ENCODE peak calls at places on chromosomes 11 and 22, in five cellular contexts. Q is GM12878, X is GM23338, S is HepG2, R is K562. A is an unnamed sample.
A peak's percentile ranks its signal among the peaks of the same experiment; 100 is the strongest.

GRCh38 chr11:86193297-86194095 is 51.1 kb upstream of the EED start:
- DNase-seq in Q (peak; percentile 78), X (peak; percentile 94), S (peak; percentile 76), R (peak; percentile 88), A (peak; percentile 33)

GRCh38 chr11:27228232-27228631 is 134.8 kb downstream of the CCDC34 start:
- DNase-seq in Q (no peak), X (no peak), S (no peak), R (no peak), A (no peak)

GRCh38 chr22:17419348-17419747 is 50.1 kb downstream of the CECR2 start:
- DNase-seq in Q (no peak), X (no peak), S (no peak), R (no peak), A (no peak)

GRCh38 chr11:57213282-57214086 is 23.6 kb downstream of the APLNR start:
- DNase-seq in Q (no peak), X (peak; percentile 85), S (no peak), R (no peak), A (peak; percentile 65)

GRCh38 chr11:76394411-76394810 is 13.3 kb downstream of the GVQW3 start:
- DNase-seq in Q (no peak), X (no peak), S (no peak), R (no peak), A (no peak)

GRCh38 chr11:8531312-8531711 is 62.7 kb downstream of the STK33 start:
- DNase-seq in Q (no peak), X (peak; percentile 21), S (no peak), R (no peak), A (no peak)

GRCh38 chr11:23932485-23932898 is 564.4 kb upstream of the LUZP2 start:
- DNase-seq in Q (no peak), X (no peak), S (no peak), R (no peak), A (no peak)

GRCh38 chr11:127890026-127890611 is 697.2 kb downstream of the ETS1 start:
- DNase-seq in Q (no peak), X (no peak), S (no peak), R (no peak), A (no peak)

GRCh38 chr11:60280412-60280811 is at the start of gene MS4A4A:
- DNase-seq in Q (no peak), X (no peak), S (no peak), R (no peak), A (no peak)

GRCh38 chr22:18024276-18024939 is at the start of gene MICAL3:
- DNase-seq in Q (no peak), X (peak; percentile 57), S (no peak), R (peak; percentile 68), A (peak; percentile 74)

GRCh38 chr11:65648997-65649491 is 11.1 kb downstream of the SIPA1 start:
- DNase-seq in Q (no peak), X (no peak), S (no peak), R (no peak), A (no peak)

GRCh38 chr11:17208257-17208999 is 642 bp upstream of the PIK3C2A start:
- DNase-seq in Q (no peak), X (peak; percentile 90), S (peak; percentile 87), R (no peak), A (no peak)

GRCh38 chr11:44607324-44607962 is 42.0 kb downstream of the CD82 start:
- DNase-seq in Q (no peak), X (no peak), S (no peak), R (no peak), A (no peak)

GRCh38 chr11:23112987-23113886 is 253.0 kb upstream of the CCDC179 start:
- DNase-seq in Q (no peak), X (peak; percentile 79), S (peak; percentile 69), R (no peak), A (peak; percentile 52)

GRCh38 chr11:73883856-73884255 is 7.1 kb downstream of the PAAF1 start:
- DNase-seq in Q (no peak), X (no peak), S (no peak), R (no peak), A (no peak)

GRCh38 chr11:17543041-17543440 is 1.2 kb downstream of the USH1C start:
- DNase-seq in Q (no peak), X (no peak), S (no peak), R (no peak), A (no peak)

GRCh38 chr11:20035701-20036601 is 124.3 kb downstream of the DBX1 start:
- DNase-seq in Q (no peak), X (no peak), S (peak; percentile 91), R (no peak), A (no peak)

GRCh38 chr22:32796865-32797573 is 4.5 kb upstream of the TIMP3 start:
- DNase-seq in Q (no peak), X (peak; percentile 79), S (peak; percentile 44), R (peak; percentile 65), A (peak; percentile 84)

GRCh38 chr11:119622454-119623143 is 106.4 kb downstream of the NECTIN1 start:
- DNase-seq in Q (no peak), X (no peak), S (no peak), R (no peak), A (no peak)

GRCh38 chr11:48093795-48094642 is 113.7 kb downstream of the PTPRJ start:
- DNase-seq in Q (no peak), X (no peak), S (peak; percentile 77), R (no peak), A (peak; percentile 8)

GRCh38 chr11:117733311-117733710 is 63.7 kb downstream of the DSCAML1 start:
- DNase-seq in Q (no peak), X (no peak), S (no peak), R (no peak), A (no peak)

GRCh38 chr11:36371161-36371560 is 75.1 kb downstream of the PRR5L start:
- DNase-seq in Q (no peak), X (no peak), S (no peak), R (no peak), A (no peak)

GRCh38 chr22:45334068-45334467 is 24.3 kb downstream of the FAM118A start:
- DNase-seq in Q (no peak), X (no peak), S (no peak), R (no peak), A (no peak)

GRCh38 chr11:70091651-70092050 is 13.5 kb downstream of the ANO1 start:
- DNase-seq in Q (no peak), X (no peak), S (no peak), R (no peak), A (no peak)

GRCh38 chr22:50702821-50703725 is 30.4 kb downstream of the SHANK3 start:
- DNase-seq in Q (no peak), X (no peak), S (no peak), R (peak; percentile 18), A (no peak)

DNA sequence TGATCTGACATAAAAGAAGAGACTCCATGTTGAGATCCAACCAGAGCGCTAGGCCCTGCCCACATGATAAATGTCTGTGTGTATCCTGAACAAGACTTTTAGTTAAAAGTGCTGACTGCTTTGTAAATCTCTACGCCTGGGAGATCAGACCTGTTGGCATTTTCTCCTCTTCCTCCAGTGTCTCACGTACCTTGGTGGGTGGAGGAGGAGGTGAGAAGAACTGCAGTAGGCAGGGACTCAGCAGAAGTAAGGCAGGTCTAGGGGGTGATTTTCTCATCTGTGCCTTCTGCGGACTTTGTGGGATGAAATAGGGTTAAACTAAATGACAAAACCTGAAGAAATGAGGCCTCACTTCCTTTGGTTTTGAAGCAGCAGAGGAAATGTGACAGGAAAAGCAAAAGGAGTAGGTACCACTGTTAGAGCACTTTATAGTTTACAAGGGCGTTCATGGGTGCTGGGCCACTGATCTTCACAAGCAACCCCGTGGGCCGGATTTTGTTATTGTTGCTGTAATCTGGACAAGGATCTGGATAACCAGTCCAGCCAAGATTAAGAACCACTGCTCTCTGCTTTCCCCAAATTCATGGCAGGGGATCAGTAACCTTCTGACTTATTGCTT is 36.7 kb upstream of the PLET1 start:
- DNase-seq in Q (no peak), X (no peak), S (no peak), R (no peak), A (no peak)
- H3K4me1 ChIP-seq in Q (no peaks in the 10 kb centered on the region), X (peaks cover 11% of the 10 kb centered on the region), S (peaks cover 4% of the 10 kb centered on the region), R (peaks cover 4% of the 10 kb centered on the region), A (peaks cover 11% of the 10 kb centered on the region)

GRCh38 chr22:29011868-29012428 is 49.7 kb downstream of the C22orf31 start:
- DNase-seq in Q (no peak), X (no peak), S (no peak), R (no peak), A (no peak)

GRCh38 chr22:29009148-29009547 is 52.5 kb downstream of the C22orf31 start:
- DNase-seq in Q (no peak), X (no peak), S (no peak), R (no peak), A (no peak)

GRCh38 chr22:29012923-29013322 is 48.7 kb downstream of the C22orf31 start:
- DNase-seq in Q (no peak), X (no peak), S (no peak), R (no peak), A (no peak)

GRCh38 chr22:29014301-29014700 is 47.3 kb downstream of the C22orf31 start:
- DNase-seq in Q (no peak), X (no peak), S (no peak), R (no peak), A (no peak)

GRCh38 chr22:29011200-29011867 is 50.3 kb downstream of the C22orf31 start:
- DNase-seq in Q (no peak), X (peak; percentile 27), S (no peak), R (no peak), A (no peak)
- TF ChIP-seq CREB1 in Q (no peak), X (no peak), S (no peak), R (no peak), A (no peak)

GRCh38 chr22:39236321-39237275 is 8.2 kb downstream of the PDGFB start:
- DNase-seq in Q (peak; percentile 67), X (no peak), S (no peak), R (peak; percentile 35), A (no peak)

GRCh38 chr22:39238124-39238466 is 6.7 kb downstream of the PDGFB start:
- DNase-seq in Q (no peak), X (no peak), S (no peak), R (no peak), A (no peak)

GRCh38 chr22:39238561-39238960 is 6.2 kb downstream of the PDGFB start:
- DNase-seq in Q (no peak), X (no peak), S (no peak), R (no peak), A (no peak)

GRCh38 chr22:39238966-39239510 is 5.7 kb downstream of the PDGFB start:
- DNase-seq in Q (no peak), X (no peak), S (no peak), R (no peak), A (no peak)

DNA sequence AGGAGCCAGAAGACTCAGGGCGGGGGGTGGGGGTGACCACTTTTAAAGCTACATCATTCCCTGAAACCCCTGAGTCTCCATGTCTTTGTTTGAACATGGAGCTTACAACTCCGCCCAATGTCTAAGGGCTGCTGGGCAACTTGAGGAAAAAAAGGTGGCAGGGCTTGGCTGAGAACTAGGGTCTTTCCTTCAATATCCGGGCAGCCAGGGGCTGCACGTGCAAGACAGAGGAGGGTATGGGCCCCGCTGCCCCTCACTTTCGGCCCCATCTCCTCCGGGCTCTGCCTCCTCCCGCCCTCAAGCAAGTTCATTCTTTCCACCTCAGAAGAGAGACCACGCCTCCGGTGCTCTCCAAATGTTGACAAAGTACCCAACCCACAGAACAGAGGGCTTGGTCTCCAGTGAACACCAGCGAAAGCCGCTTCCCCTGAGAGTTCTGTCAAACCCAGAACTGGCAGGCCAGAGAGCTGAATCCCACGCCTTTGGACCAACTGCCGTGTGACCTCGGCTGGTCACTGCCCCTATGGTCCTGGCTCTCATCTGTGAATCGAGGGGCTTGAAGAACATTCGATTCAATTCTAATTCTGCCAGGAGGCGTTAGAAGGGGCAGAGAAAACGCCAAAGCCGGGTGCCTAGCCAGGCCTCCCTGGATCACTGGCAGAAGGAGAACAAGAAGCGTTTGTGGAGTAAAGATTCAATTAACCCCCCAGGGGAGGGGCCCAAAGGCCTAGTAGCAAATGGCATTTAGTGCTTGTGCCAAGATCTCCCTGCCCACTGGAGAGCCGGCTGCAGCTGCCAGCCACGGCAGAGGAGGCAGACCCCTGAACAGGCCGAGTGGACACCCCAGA is 7.3 kb downstream of the PDGFB start:
- DNase-seq in Q (no peak), X (no peak), S (no peak), R (no peak), A (no peak)
- H3K4me1 ChIP-seq in Q (peaks cover 39% of the 10 kb centered on the region), X (peaks cover 46% of the 10 kb centered on the region), S (peaks cover 24% of the 10 kb centered on the region), R (peaks cover 25% of the 10 kb centered on the region), A (peaks cover 37% of the 10 kb centered on the region)

GRCh38 chr11:104163100-104164027 is 583 bp downstream of the PDGFD start:
- DNase-seq in Q (no peak), X (peak; percentile 72), S (no peak), R (no peak), A (no peak)
- TF ChIP-seq CREB1 in Q (no peak), X (no peak), S (no peak), R (no peak), A (no peak)